ENCODE peak calls at places on chromosome 4, in six cellular contexts. One of them, this sample, is unnamed.

GRCh38 chr4:174061026-174061425 is 222.4 kb downstream of the FBXO8 start:
- DNase-seq in heart left ventricle: no peak
- DNase-seq in Panc1: no peak
- DNase-seq in IMR-90: no peak
- DNase-seq in HCT116: no peak
- DNase-seq in uterus: no peak
- DNase-seq in this sample: no peak

GRCh38 chr4:144655491-144655890 is 9.5 kb downstream of the HHIP start:
- DNase-seq in heart left ventricle: no peak
- DNase-seq in Panc1: no peak
- DNase-seq in IMR-90: peak; percentile 74
- DNase-seq in HCT116: no peak
- DNase-seq in uterus: no peak
- DNase-seq in this sample: no peak

GRCh38 chr4:102606846-102607440 is 105.8 kb downstream of the NFKB1 start:
- DNase-seq in heart left ventricle: no peak
- DNase-seq in Panc1: no peak
- DNase-seq in IMR-90: no peak
- DNase-seq in HCT116: no peak
- DNase-seq in uterus: no peak
- DNase-seq in this sample: no peak

GRCh38 chr4:182555997-182556418 is 312.8 kb downstream of the TENM3 start:
- DNase-seq in heart left ventricle: no peak
- DNase-seq in Panc1: no peak
- DNase-seq in IMR-90: peak; percentile 91
- DNase-seq in HCT116: no peak
- DNase-seq in uterus: peak; percentile 18
- DNase-seq in this sample: no peak

GRCh38 chr4:172818901-172819300 is 349.7 kb upstream of the GALNT7 start:
- DNase-seq in heart left ventricle: no peak
- DNase-seq in Panc1: no peak
- DNase-seq in IMR-90: no peak
- DNase-seq in HCT116: no peak
- DNase-seq in uterus: no peak
- DNase-seq in this sample: no peak

GRCh38 chr4:112765317-112765989 is 128.5 kb downstream of the LARP7 start:
- DNase-seq in heart left ventricle: no peak
- DNase-seq in Panc1: no peak
- DNase-seq in IMR-90: peak; percentile 18
- DNase-seq in HCT116: peak; percentile 43
- DNase-seq in uterus: no peak
- DNase-seq in this sample: no peak

GRCh38 chr4:23754688-23755087 is 135.2 kb downstream of the PPARGC1A start:
- DNase-seq in heart left ventricle: no peak
- DNase-seq in Panc1: no peak
- DNase-seq in IMR-90: no peak
- DNase-seq in HCT116: no peak
- DNase-seq in uterus: no peak
- DNase-seq in this sample: no peak

GRCh38 chr4:9943761-9944160 is 77.5 kb downstream of the SLC2A9 start:
- DNase-seq in heart left ventricle: no peak
- DNase-seq in Panc1: no peak
- DNase-seq in IMR-90: no peak
- DNase-seq in HCT116: no peak
- DNase-seq in uterus: no peak
- DNase-seq in this sample: no peak

GRCh38 chr4:1014395-1015167 is 3.2 kb downstream of the FGFRL1 start:
- DNase-seq in heart left ventricle: no peak
- DNase-seq in Panc1: no peak
- DNase-seq in IMR-90: no peak
- DNase-seq in HCT116: no peak
- DNase-seq in uterus: no peak
- DNase-seq in this sample: no peak

GRCh38 chr4:47213971-47214370 is 182.6 kb downstream of the GABRB1 start:
- DNase-seq in heart left ventricle: no peak
- DNase-seq in Panc1: peak; percentile 65
- DNase-seq in IMR-90: peak; percentile 96
- DNase-seq in HCT116: no peak
- DNase-seq in uterus: no peak
- DNase-seq in this sample: no peak

GRCh38 chr4:149426461-149426860 is 389.2 kb downstream of the IQCM start:
- DNase-seq in heart left ventricle: no peak
- DNase-seq in Panc1: no peak
- DNase-seq in IMR-90: peak; percentile 35
- DNase-seq in HCT116: no peak
- DNase-seq in uterus: no peak
- DNase-seq in this sample: no peak

GRCh38 chr4:120731561-120731960 is 191.0 kb downstream of the PRDM5 start:
- DNase-seq in heart left ventricle: no peak
- DNase-seq in Panc1: no peak
- DNase-seq in IMR-90: peak; percentile 18
- DNase-seq in HCT116: no peak
- DNase-seq in uterus: no peak
- DNase-seq in this sample: no peak

GRCh38 chr4:105140684-105141490 is 5.8 kb upstream of the TET2 start:
- DNase-seq in heart left ventricle: peak; percentile 28
- DNase-seq in Panc1: peak; percentile 10
- DNase-seq in IMR-90: no peak
- DNase-seq in HCT116: no peak
- DNase-seq in uterus: no peak
- DNase-seq in this sample: no peak

GRCh38 chr4:164945146-164945545 is 32.3 kb downstream of the TRIM61 start:
- DNase-seq in heart left ventricle: no peak
- DNase-seq in Panc1: no peak
- DNase-seq in IMR-90: no peak
- DNase-seq in HCT116: no peak
- DNase-seq in uterus: no peak
- DNase-seq in this sample: no peak

GRCh38 chr4:116925900-116926457 is 159.4 kb downstream of the TRAM1L1 start:
- DNase-seq in heart left ventricle: no peak
- DNase-seq in Panc1: no peak
- DNase-seq in IMR-90: no peak
- DNase-seq in HCT116: no peak
- DNase-seq in uterus: no peak
- DNase-seq in this sample: peak; percentile 20

DNA sequence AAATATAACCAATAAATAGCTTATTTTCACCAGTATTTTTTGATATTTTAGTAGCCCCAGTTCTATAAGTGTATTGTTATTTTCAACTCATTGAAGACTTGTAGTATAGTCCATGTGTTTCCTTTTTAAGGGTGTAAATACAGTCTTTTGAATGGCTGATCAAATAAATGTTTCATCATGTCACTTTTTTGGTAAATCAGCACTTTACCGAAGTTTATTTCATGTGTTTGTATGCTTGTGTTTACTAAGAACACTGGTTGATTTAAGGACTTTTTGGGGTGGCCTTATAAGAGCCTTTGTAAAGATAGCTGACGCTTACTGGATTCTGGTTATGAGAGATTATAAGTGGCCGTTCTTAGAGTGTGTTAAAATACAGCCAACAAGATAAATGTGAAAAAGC is 2.6 kb downstream of the UBE2K start:
- DNase-seq in heart left ventricle: no peak
- DNase-seq in Panc1: no peak
- DNase-seq in IMR-90: no peak
- DNase-seq in HCT116: no peak
- DNase-seq in uterus: no peak
- DNase-seq in this sample: no peak
- H3K27ac ChIP-seq in heart left ventricle: no peak overlapping the region
- H3K27ac ChIP-seq in Panc1: peak overlapping the region; percentile 91
- H3K27ac ChIP-seq in IMR-90: no peak overlapping the region
- H3K27ac ChIP-seq in HCT116: no peak overlapping the region
- H3K27ac ChIP-seq in uterus: no peak overlapping the region
- H3K27ac ChIP-seq in this sample: no peak overlapping the region

GRCh38 chr4:143357161-143357845 is 20.6 kb downstream of the GAB1 start:
- DNase-seq in heart left ventricle: no peak
- DNase-seq in Panc1: no peak
- DNase-seq in IMR-90: no peak
- DNase-seq in HCT116: no peak
- DNase-seq in uterus: no peak
- DNase-seq in this sample: no peak
- H3K4me1 ChIP-seq in heart left ventricle: peaks cover 95% of the 10 kb centered on the region
- H3K4me1 ChIP-seq in Panc1: no peaks in the 10 kb centered on the region
- H3K4me1 ChIP-seq in IMR-90: peaks cover 24% of the 10 kb centered on the region
- H3K4me1 ChIP-seq in HCT116: no peaks in the 10 kb centered on the region
- H3K4me1 ChIP-seq in uterus: peaks cover 30% of the 10 kb centered on the region
- H3K4me1 ChIP-seq in this sample: peaks cover 4% of the 10 kb centered on the region

DNA sequence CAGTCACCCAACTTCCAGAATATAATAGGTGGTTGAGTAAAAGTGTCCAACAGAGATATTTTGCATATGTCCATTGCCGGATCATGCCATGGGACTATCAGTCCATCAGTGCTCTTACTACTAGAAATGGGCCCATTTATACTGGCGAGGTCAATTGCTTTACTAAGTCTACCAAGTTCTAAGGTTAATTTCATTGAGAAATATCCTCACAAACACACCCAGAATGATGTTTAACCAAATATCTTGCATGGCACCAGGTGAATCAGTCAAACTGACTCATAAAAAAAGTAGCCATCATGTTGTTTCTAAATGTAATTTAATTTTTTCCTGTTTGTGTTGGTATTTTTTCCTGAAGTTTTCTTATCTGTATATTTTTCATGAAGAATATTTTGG is 1217.0 kb downstream of the RAPGEF2 start:
- DNase-seq in heart left ventricle: no peak
- DNase-seq in Panc1: no peak
- DNase-seq in IMR-90: no peak
- DNase-seq in HCT116: no peak
- DNase-seq in uterus: no peak
- DNase-seq in this sample: no peak
- H3K27ac ChIP-seq in heart left ventricle: no peak overlapping the region
- H3K27ac ChIP-seq in Panc1: no peak overlapping the region
- H3K27ac ChIP-seq in IMR-90: no peak overlapping the region
- H3K27ac ChIP-seq in HCT116: peak overlapping the region; percentile 91
- H3K27ac ChIP-seq in uterus: no peak overlapping the region
- H3K27ac ChIP-seq in this sample: no peak overlapping the region

GRCh38 chr4:157999723-158000122 is 173.1 kb downstream of the GASK1B start:
- DNase-seq in heart left ventricle: no peak
- DNase-seq in Panc1: no peak
- DNase-seq in IMR-90: no peak
- DNase-seq in HCT116: no peak
- DNase-seq in uterus: no peak
- DNase-seq in this sample: no peak

GRCh38 chr4:158002203-158002602 is 170.6 kb downstream of the GASK1B start:
- DNase-seq in heart left ventricle: no peak
- DNase-seq in Panc1: no peak
- DNase-seq in IMR-90: no peak
- DNase-seq in HCT116: no peak
- DNase-seq in uterus: no peak
- DNase-seq in this sample: no peak

GRCh38 chr4:158005021-158005420 is 167.8 kb downstream of the GASK1B start:
- DNase-seq in heart left ventricle: no peak
- DNase-seq in Panc1: no peak
- DNase-seq in IMR-90: no peak
- DNase-seq in HCT116: no peak
- DNase-seq in uterus: peak; percentile 42
- DNase-seq in this sample: no peak

GRCh38 chr4:158004101-158004500 is 168.7 kb downstream of the GASK1B start:
- DNase-seq in heart left ventricle: no peak
- DNase-seq in Panc1: no peak
- DNase-seq in IMR-90: no peak
- DNase-seq in HCT116: no peak
- DNase-seq in uterus: no peak
- DNase-seq in this sample: no peak

DNA sequence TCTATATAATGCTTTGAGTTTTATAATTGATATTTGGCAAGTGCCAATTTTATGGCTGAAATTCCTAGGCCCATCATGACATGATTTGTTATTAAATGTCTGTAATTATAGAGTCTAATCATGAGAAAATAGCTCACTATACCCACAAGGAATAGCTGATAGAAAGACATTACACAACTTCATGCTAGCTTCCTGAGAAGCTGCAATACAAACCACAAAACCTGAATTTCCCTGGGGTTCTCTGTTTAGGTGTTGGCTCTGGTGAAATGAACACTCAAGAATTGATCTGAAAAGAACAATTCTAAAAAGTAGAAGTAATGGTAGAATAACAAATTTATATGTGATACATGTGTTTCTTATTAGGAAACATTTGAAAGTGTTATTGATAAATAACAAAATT is 169.6 kb downstream of the GASK1B start:
- DNase-seq in heart left ventricle: no peak
- DNase-seq in Panc1: no peak
- DNase-seq in IMR-90: peak; percentile 10
- DNase-seq in HCT116: no peak
- DNase-seq in uterus: no peak
- DNase-seq in this sample: no peak
- H3K4me1 ChIP-seq in heart left ventricle: peaks cover 54% of the 10 kb centered on the region
- H3K4me1 ChIP-seq in Panc1: no peaks in the 10 kb centered on the region
- H3K4me1 ChIP-seq in IMR-90: no peaks in the 10 kb centered on the region
- H3K4me1 ChIP-seq in HCT116: no peaks in the 10 kb centered on the region
- H3K4me1 ChIP-seq in uterus: peaks cover 17% of the 10 kb centered on the region
- H3K4me1 ChIP-seq in this sample: peaks cover 5% of the 10 kb centered on the region

GRCh38 chr4:86269354-86269753 is 90.5 kb downstream of the MAPK10 start:
- DNase-seq in heart left ventricle: no peak
- DNase-seq in Panc1: no peak
- DNase-seq in IMR-90: no peak
- DNase-seq in HCT116: no peak
- DNase-seq in uterus: no peak
- DNase-seq in this sample: no peak
- H3K27ac ChIP-seq in heart left ventricle: no peak overlapping the region
- H3K27ac ChIP-seq in Panc1: no peak overlapping the region
- H3K27ac ChIP-seq in IMR-90: no peak overlapping the region
- H3K27ac ChIP-seq in HCT116: no peak overlapping the region
- H3K27ac ChIP-seq in uterus: no peak overlapping the region
- H3K27ac ChIP-seq in this sample: no peak overlapping the region

DNA sequence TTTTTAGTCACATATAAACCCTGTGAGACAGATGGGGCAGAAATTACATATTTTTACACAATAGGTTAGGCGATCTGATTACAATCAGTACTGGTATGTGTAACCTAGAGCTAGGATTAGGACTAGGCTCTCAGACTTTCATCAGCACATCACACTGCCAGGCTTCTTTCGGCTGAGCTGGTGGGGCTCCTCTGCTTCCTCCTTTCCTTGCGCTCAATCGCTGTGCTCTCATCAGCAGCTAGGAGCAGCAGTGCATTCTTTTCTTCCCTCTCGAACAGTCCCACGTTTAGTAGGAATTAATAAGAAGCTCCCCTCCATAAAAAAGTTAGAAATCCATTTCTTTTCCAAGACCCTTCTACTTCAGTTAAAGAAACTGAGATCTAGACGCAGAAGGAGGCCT is 350.4 kb downstream of the SPRY1 start:
- DNase-seq in heart left ventricle: no peak
- DNase-seq in Panc1: no peak
- DNase-seq in IMR-90: no peak
- DNase-seq in HCT116: no peak
- DNase-seq in uterus: no peak
- DNase-seq in this sample: peak; percentile 44
- H3K4me1 ChIP-seq in heart left ventricle: peaks cover 26% of the 10 kb centered on the region
- H3K4me1 ChIP-seq in Panc1: no peaks in the 10 kb centered on the region
- H3K4me1 ChIP-seq in IMR-90: peaks cover 3% of the 10 kb centered on the region
- H3K4me1 ChIP-seq in HCT116: peaks cover 7% of the 10 kb centered on the region
- H3K4me1 ChIP-seq in uterus: no peaks in the 10 kb centered on the region
- H3K4me1 ChIP-seq in this sample: peaks cover 4% of the 10 kb centered on the region

This sample was measured in right cardiac atrium.